ENCODE peak calls at places on chromosomes 3 and 15, in four cellular contexts. F is SJSA1, X is left ventricle myocardium inferior, H is breast epithelium. T is an unnamed sample. For H3K27me3, the result is how much of the 10 kb centered on the place peaks cover.

GRCh38 chr15:80514071-80514780 is 110.0 kb downstream of the ARNT2 start:
- DNase-seq in F (no peak), H (no peak), X (no peak), T (no peak)

GRCh38 chr3:195075199-195075940 is 195.6 kb downstream of the XXYLT1 start:
- DNase-seq in H (peak), F (no peak), X (peak), T (no peak)

GRCh38 chr3:181609156-181609767 is 102.5 kb upstream of the SOX2 start:
- DNase-seq in X (no peak), H (no peak), F (no peak), T (no peak)

GRCh38 chr3:113212155-113212844 is 943 bp downstream of the BOC start:
- DNase-seq in X (peak), H (no peak), F (peak), T (no peak)

GRCh38 chr3:149576071-149576564 is 81.7 kb downstream of the WWTR1 start:
- DNase-seq in H (no peak), X (no peak), F (peak), T (no peak)

GRCh38 chr3:139107424-139108252 is 62.9 kb upstream of the PRR23C start:
- DNase-seq in X (no peak), F (no peak), H (no peak), T (no peak)

GRCh38 chr3:188947401-188947982 is 224.3 kb upstream of the TPRG1 start:
- DNase-seq in F (no peak), H (peak), X (peak), T (peak)

GRCh38 chr3:40160933-40161332 is 148.6 kb upstream of the EIF1B start:
- DNase-seq in F (no peak), X (no peak), H (no peak), T (no peak)

GRCh38 chr3:140206196-140207040 is 271.4 kb downstream of the CLSTN2 start:
- DNase-seq in H (no peak), X (no peak), F (no peak), T (no peak)

GRCh38 chr15:84834969-84835368 is 17.8 kb downstream of the ALPK3 start:
- DNase-seq in H (no peak), X (no peak), F (no peak), T (peak)

GRCh38 chr3:127911421-127911931 is 3.6 kb upstream of the KBTBD12 start:
- DNase-seq in F (no peak), H (no peak), X (no peak), T (no peak)

GRCh38 chr3:127920738-127921137 is 5.7 kb downstream of the KBTBD12 start:
- DNase-seq in H (no peak), X (no peak), F (no peak), T (no peak)

GRCh38 chr3:127914584-127914983 is 448 bp upstream of the KBTBD12 start:
- DNase-seq in X (no peak), F (no peak), H (no peak), T (no peak)

GRCh38 chr3:127915937-127916480 is 977 bp downstream of the KBTBD12 start:
- DNase-seq in X (no peak), H (no peak), F (no peak), T (no peak)

DNA sequence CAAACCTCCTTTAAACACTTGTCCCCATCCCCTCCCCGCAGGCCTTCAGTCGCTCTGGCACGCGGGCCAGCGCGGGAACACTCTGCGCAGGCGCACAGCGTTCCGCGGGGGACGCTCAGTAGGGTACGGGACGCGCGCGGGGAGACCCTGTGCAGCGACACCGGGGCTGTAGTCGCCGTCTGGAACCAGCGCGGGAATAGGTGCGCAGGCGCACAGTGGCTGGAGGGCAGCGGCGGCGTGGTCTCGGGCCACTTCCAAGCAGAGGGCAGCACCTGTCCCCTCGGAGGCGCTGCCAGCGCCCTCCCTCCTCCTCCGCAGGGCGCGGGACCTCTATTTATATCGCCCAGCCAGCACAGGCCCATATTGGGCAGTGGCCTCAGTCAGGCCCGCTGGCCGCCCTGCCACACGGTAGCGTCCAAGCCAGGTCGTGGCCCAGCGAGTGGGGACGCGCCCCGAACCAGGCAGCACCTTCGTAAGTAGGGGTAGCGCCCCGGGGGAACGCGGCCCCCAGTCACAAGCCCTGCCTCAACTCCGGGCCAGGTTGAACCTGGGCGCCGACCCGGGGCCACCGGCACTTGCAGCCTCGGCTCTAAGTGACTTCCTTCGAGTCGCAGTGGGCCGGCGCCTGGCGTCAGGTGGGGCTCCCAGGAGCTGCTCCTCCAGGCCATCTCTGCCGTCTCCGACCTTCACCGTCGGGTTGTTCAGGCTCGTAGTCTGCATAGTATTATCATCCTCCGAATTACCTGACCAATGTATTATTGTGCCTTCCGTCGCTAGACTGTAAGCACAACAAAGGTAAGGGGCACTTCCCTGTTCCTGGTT is at the start of gene KBTBD12:
- DNase-seq in F (no peak), H (no peak), X (peak), T (peak)
- H3K27me3 ChIP-seq in F (under half), H (under half), X (under half), T (under half)

GRCh38 chr3:179026636-179027035 is 45.0 kb downstream of the ZMAT3 start:
- DNase-seq in F (peak), H (no peak), X (no peak), T (no peak)
- H3K4me3 ChIP-seq in F (no peak), H (no peak), X (no peak), T (no peak)

DNA sequence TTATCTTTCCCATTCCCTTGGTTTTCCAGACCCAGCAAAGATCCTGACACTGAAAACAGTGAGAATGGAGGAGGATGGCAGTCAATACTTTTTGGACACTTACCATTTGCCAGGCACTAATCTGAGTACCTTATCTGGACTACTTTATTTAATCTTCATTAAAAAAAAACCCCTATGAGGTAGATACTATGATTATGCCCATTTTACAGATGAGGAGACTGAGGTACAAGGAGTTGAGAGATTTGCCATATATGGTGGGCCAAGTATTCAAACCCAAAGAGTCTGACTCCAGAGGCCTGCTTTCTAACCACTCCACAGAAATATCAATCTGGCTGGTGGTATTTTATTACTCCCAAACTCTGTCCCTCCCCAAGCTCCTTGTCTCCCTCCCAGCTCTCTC is 19.6 kb downstream of the HCN4 start:
- DNase-seq in H (no peak), X (no peak), F (no peak), T (no peak)
- H3K27me3 ChIP-seq in H (under half), X (under half), F (under half), T (under half)

GRCh38 chr15:96359772-96360498 is 29.4 kb downstream of the NR2F2 start:
- DNase-seq in F (no peak), X (no peak), H (no peak), T (no peak)

GRCh38 chr15:96360581-96361308 is 30.2 kb downstream of the NR2F2 start:
- DNase-seq in X (no peak), F (no peak), H (no peak), T (no peak)

GRCh38 chr15:96358006-96358794 is 27.7 kb downstream of the NR2F2 start:
- DNase-seq in F (no peak), H (no peak), X (no peak), T (no peak)

GRCh38 chr15:96359371-96359771 is 28.9 kb downstream of the NR2F2 start:
- DNase-seq in X (no peak), H (no peak), F (no peak), T (no peak)

DNA sequence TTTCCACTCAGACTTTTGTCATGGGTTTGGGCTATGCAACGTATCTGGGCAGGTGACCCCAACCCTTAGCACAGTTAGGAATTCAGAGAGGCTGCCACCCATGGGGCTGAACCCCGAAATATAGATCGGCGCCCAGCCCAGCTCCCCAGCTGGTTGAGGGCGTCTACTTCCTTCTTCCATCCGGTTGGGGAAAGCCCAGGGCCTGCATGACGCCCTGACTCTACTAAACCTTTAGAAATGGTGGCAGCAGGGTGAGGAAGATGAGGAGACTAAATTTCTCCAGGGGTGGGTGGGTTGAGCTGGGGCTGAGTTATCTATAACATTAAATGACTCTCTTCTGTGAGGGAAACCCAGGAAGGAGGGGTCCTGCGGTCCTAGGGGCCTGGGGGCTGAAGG is 28.3 kb downstream of the NR2F2 start:
- DNase-seq in X (no peak), H (no peak), F (no peak), T (no peak)
- H3K4me3 ChIP-seq in X (no peak), H (no peak), F (no peak), T (no peak)

T was measured in gastrocnemius medialis.